ENCODE peak calls at places on chromosomes 7 and 10, in eight cellular contexts. One of them, this sample, is unnamed. For H3K4me1, the result is how much of the 10 kb centered on the place peaks cover.

GRCh38 chr10:24869354-24870016 is 82.9 kb downstream of the PRTFDC1 start:
- DNase-seq in cardiac muscle cell: no peak
- DNase-seq in transverse colon: no peak
- DNase-seq in mucosa of descending colon: no peak
- DNase-seq in BE2C: no peak
- DNase-seq in endothelial cell of umbilical vein: peak
- DNase-seq in adrenal gland: no peak
- DNase-seq in hepatocyte: no peak
- DNase-seq in this sample: no peak

GRCh38 chr10:14952851-14953451 is 945 bp downstream of the DCLRE1C start:
- DNase-seq in cardiac muscle cell: no peak
- DNase-seq in transverse colon: no peak
- DNase-seq in mucosa of descending colon: no peak
- DNase-seq in BE2C: no peak
- DNase-seq in endothelial cell of umbilical vein: no peak
- DNase-seq in adrenal gland: no peak
- DNase-seq in hepatocyte: peak
- DNase-seq in this sample: no peak

GRCh38 chr7:92421676-92422435 is 25.4 kb upstream of the GATAD1 start:
- DNase-seq in cardiac muscle cell: peak
- DNase-seq in transverse colon: no peak
- DNase-seq in mucosa of descending colon: no peak
- DNase-seq in BE2C: peak
- DNase-seq in endothelial cell of umbilical vein: no peak
- DNase-seq in adrenal gland: peak
- DNase-seq in hepatocyte: peak
- DNase-seq in this sample: no peak

GRCh38 chr10:44662002-44662401 is 249.1 kb upstream of the TMEM72 start:
- DNase-seq in cardiac muscle cell: no peak
- DNase-seq in transverse colon: no peak
- DNase-seq in mucosa of descending colon: no peak
- DNase-seq in BE2C: no peak
- DNase-seq in endothelial cell of umbilical vein: no peak
- DNase-seq in adrenal gland: no peak
- DNase-seq in hepatocyte: no peak
- DNase-seq in this sample: no peak

GRCh38 chr7:96093435-96093834 is 228.5 kb downstream of the SLC25A13 start:
- DNase-seq in cardiac muscle cell: no peak
- DNase-seq in transverse colon: no peak
- DNase-seq in mucosa of descending colon: no peak
- DNase-seq in BE2C: no peak
- DNase-seq in endothelial cell of umbilical vein: peak
- DNase-seq in adrenal gland: peak
- DNase-seq in hepatocyte: peak
- DNase-seq in this sample: no peak

GRCh38 chr7:3033581-3033980 is 10.1 kb downstream of the CARD11 start:
- DNase-seq in cardiac muscle cell: no peak
- DNase-seq in transverse colon: no peak
- DNase-seq in mucosa of descending colon: no peak
- DNase-seq in BE2C: no peak
- DNase-seq in endothelial cell of umbilical vein: no peak
- DNase-seq in adrenal gland: peak
- DNase-seq in hepatocyte: no peak
- DNase-seq in this sample: no peak

GRCh38 chr10:78752708-78753107 is 316.1 kb upstream of the ZMIZ1 start:
- DNase-seq in cardiac muscle cell: no peak
- DNase-seq in transverse colon: no peak
- DNase-seq in mucosa of descending colon: no peak
- DNase-seq in BE2C: no peak
- DNase-seq in endothelial cell of umbilical vein: no peak
- DNase-seq in adrenal gland: no peak
- DNase-seq in hepatocyte: no peak
- DNase-seq in this sample: no peak

GRCh38 chr10:13822475-13822874 is 235.7 kb downstream of the PRPF18 start:
- DNase-seq in cardiac muscle cell: no peak
- DNase-seq in transverse colon: no peak
- DNase-seq in mucosa of descending colon: no peak
- DNase-seq in BE2C: no peak
- DNase-seq in endothelial cell of umbilical vein: no peak
- DNase-seq in adrenal gland: no peak
- DNase-seq in hepatocyte: no peak
- DNase-seq in this sample: no peak

GRCh38 chr10:78451592-78451991 is 417.9 kb downstream of the RPS24 start:
- DNase-seq in cardiac muscle cell: no peak
- DNase-seq in transverse colon: no peak
- DNase-seq in mucosa of descending colon: no peak
- DNase-seq in BE2C: peak
- DNase-seq in endothelial cell of umbilical vein: peak
- DNase-seq in adrenal gland: no peak
- DNase-seq in hepatocyte: peak
- DNase-seq in this sample: no peak

GRCh38 chr7:44615793-44616192 is 9.4 kb downstream of the OGDH start:
- DNase-seq in cardiac muscle cell: no peak
- DNase-seq in transverse colon: no peak
- DNase-seq in mucosa of descending colon: no peak
- DNase-seq in BE2C: no peak
- DNase-seq in endothelial cell of umbilical vein: no peak
- DNase-seq in adrenal gland: no peak
- DNase-seq in hepatocyte: no peak
- DNase-seq in this sample: no peak

GRCh38 chr10:110992011-110992800 is 72.8 kb downstream of the SHOC2 start:
- DNase-seq in cardiac muscle cell: no peak
- DNase-seq in transverse colon: no peak
- DNase-seq in mucosa of descending colon: no peak
- DNase-seq in BE2C: no peak
- DNase-seq in endothelial cell of umbilical vein: no peak
- DNase-seq in adrenal gland: no peak
- DNase-seq in hepatocyte: no peak
- DNase-seq in this sample: no peak

GRCh38 chr10:132883391-132883881 is 58.9 kb downstream of the CFAP46 start:
- DNase-seq in cardiac muscle cell: no peak
- DNase-seq in transverse colon: no peak
- DNase-seq in mucosa of descending colon: no peak
- DNase-seq in BE2C: no peak
- DNase-seq in endothelial cell of umbilical vein: no peak
- DNase-seq in adrenal gland: no peak
- DNase-seq in hepatocyte: no peak
- DNase-seq in this sample: no peak

GRCh38 chr10:23148214-23148613 is 43.9 kb upstream of the PTF1A start:
- DNase-seq in cardiac muscle cell: no peak
- DNase-seq in transverse colon: no peak
- DNase-seq in mucosa of descending colon: no peak
- DNase-seq in BE2C: no peak
- DNase-seq in endothelial cell of umbilical vein: no peak
- DNase-seq in adrenal gland: no peak
- DNase-seq in hepatocyte: no peak
- DNase-seq in this sample: no peak

GRCh38 chr10:98481418-98481945 is 34.7 kb upstream of the HPS1 start:
- DNase-seq in cardiac muscle cell: no peak
- DNase-seq in transverse colon: no peak
- DNase-seq in mucosa of descending colon: no peak
- DNase-seq in BE2C: no peak
- DNase-seq in endothelial cell of umbilical vein: no peak
- DNase-seq in adrenal gland: no peak
- DNase-seq in hepatocyte: no peak
- DNase-seq in this sample: no peak

GRCh38 chr7:149449897-149450296 is 11.0 kb downstream of the ZNF777 start:
- DNase-seq in cardiac muscle cell: no peak
- DNase-seq in transverse colon: no peak
- DNase-seq in mucosa of descending colon: no peak
- DNase-seq in BE2C: no peak
- DNase-seq in endothelial cell of umbilical vein: no peak
- DNase-seq in adrenal gland: no peak
- DNase-seq in hepatocyte: no peak
- DNase-seq in this sample: no peak

GRCh38 chr10:95397747-95398146 is 106.9 kb upstream of the PDLIM1 start:
- DNase-seq in cardiac muscle cell: no peak
- DNase-seq in transverse colon: no peak
- DNase-seq in mucosa of descending colon: no peak
- DNase-seq in BE2C: no peak
- DNase-seq in endothelial cell of umbilical vein: no peak
- DNase-seq in adrenal gland: no peak
- DNase-seq in hepatocyte: no peak
- DNase-seq in this sample: no peak

GRCh38 chr7:154857240-154857639 is 145.7 kb downstream of the PAXIP1 start:
- DNase-seq in cardiac muscle cell: no peak
- DNase-seq in transverse colon: peak
- DNase-seq in mucosa of descending colon: no peak
- DNase-seq in BE2C: no peak
- DNase-seq in endothelial cell of umbilical vein: no peak
- DNase-seq in adrenal gland: no peak
- DNase-seq in hepatocyte: no peak
- DNase-seq in this sample: no peak

DNA sequence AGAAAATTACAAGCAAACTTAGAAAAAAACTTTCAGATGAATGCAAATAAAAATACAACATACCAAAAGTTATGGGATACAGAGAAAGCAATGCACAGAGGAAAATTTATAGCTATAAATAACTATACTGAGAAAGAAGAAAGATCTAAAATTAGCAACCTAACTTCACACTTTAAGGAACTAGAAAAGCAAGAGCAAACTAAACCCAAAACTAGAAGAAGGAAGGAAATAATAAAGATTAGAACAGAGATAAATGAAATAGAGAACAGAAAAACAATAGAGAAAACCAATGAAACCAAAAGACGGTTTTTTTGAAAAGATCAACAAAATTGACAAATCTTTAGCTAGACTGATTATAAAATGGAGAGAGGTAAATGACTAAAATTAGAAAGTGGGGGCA is 9.6 kb upstream of the STRA8 start:
- DNase-seq in cardiac muscle cell: no peak
- DNase-seq in transverse colon: no peak
- DNase-seq in mucosa of descending colon: no peak
- DNase-seq in BE2C: no peak
- DNase-seq in endothelial cell of umbilical vein: no peak
- DNase-seq in adrenal gland: no peak
- DNase-seq in hepatocyte: no peak
- DNase-seq in this sample: no peak
- TF ChIP-seq CTCF in cardiac muscle cell: no peak
- TF ChIP-seq CTCF in transverse colon: no peak
- TF ChIP-seq CTCF in mucosa of descending colon: no peak
- TF ChIP-seq CTCF in BE2C: no peak
- TF ChIP-seq CTCF in endothelial cell of umbilical vein: no peak
- TF ChIP-seq CTCF in adrenal gland: no peak
- TF ChIP-seq CTCF in hepatocyte: no peak
- TF ChIP-seq CTCF in this sample: no peak

DNA sequence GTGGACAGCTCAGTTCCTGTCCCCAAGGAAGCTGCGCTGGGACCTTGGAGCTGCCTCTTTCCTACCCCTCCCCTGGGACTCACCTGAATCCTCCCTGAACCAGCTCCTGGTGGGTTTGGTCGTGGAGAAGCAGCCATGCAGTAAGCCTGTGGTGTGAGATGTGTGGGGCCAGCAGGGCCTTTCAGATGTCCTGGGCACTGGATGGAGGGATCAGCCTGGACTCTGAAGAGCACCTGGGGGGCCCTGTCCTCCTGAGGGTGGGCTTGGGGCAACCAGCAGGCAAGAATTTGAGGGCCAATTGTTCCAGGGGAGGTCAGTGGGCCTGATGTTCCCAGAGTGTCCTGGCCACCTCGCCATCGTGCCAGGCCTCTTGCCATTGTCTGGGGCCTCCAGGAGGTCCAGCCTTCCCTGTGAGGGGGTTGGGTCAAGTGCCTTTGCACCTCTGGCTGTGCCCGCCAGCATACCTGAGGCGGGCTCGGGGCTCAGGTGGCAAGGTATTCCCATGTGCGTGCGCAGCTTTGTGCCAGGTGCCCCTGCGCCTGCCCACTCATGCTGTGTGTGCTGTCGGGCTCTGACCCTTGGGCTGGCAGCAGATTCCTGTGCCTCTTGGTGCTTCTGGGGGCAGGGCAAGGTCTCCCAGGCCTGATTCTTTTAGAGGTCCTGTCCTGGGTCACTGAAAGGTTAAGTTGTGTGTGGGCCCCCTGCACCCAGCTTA is 7.3 kb downstream of the TRIM8 start:
- DNase-seq in cardiac muscle cell: no peak
- DNase-seq in transverse colon: no peak
- DNase-seq in mucosa of descending colon: no peak
- DNase-seq in BE2C: no peak
- DNase-seq in endothelial cell of umbilical vein: no peak
- DNase-seq in adrenal gland: no peak
- DNase-seq in hepatocyte: no peak
- DNase-seq in this sample: no peak
- H3K4me1 ChIP-seq in cardiac muscle cell: under half
- H3K4me1 ChIP-seq in transverse colon: half or more
- H3K4me1 ChIP-seq in mucosa of descending colon: half or more
- H3K4me1 ChIP-seq in BE2C: under half
- H3K4me1 ChIP-seq in endothelial cell of umbilical vein: under half
- H3K4me1 ChIP-seq in adrenal gland: half or more
- H3K4me1 ChIP-seq in hepatocyte: under half
- H3K4me1 ChIP-seq in this sample: half or more

GRCh38 chr7:120550494-120551048 is 277.6 kb downstream of the KCND2 start:
- DNase-seq in cardiac muscle cell: no peak
- DNase-seq in transverse colon: no peak
- DNase-seq in mucosa of descending colon: no peak
- DNase-seq in BE2C: no peak
- DNase-seq in endothelial cell of umbilical vein: no peak
- DNase-seq in adrenal gland: no peak
- DNase-seq in hepatocyte: no peak
- DNase-seq in this sample: no peak

GRCh38 chr7:120553497-120553896 is 280.5 kb downstream of the KCND2 start:
- DNase-seq in cardiac muscle cell: no peak
- DNase-seq in transverse colon: no peak
- DNase-seq in mucosa of descending colon: no peak
- DNase-seq in BE2C: no peak
- DNase-seq in endothelial cell of umbilical vein: no peak
- DNase-seq in adrenal gland: no peak
- DNase-seq in hepatocyte: no peak
- DNase-seq in this sample: no peak

DNA sequence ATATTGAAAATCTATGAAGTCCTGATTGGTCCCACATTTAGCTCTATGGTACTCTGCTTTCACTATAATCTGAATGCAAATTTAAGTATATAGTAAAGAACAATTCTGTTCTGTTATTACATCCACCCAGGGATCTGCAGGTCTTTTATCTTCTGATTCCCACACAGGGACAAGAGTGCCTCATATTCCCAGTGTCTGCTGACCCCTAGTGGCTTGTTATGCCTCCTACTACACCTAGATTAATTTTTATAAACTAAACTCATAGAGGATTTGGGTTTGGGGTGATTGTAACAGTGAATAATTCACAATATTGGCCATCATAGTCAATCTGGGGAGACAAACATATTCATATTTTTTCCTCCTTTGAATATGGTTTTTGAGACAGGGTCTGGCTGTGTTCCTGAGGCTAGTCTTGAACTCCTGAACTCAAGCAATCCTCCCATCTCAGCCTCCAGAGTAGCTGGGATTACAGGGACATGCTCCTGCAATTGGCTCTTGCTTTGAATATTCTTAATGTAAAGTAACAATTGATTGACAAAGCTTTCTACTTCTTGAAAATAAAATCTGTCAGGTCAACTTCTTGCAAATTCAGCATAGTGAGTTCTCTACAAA is 282.1 kb downstream of the KCND2 start:
- DNase-seq in cardiac muscle cell: peak
- DNase-seq in transverse colon: no peak
- DNase-seq in mucosa of descending colon: no peak
- DNase-seq in BE2C: peak
- DNase-seq in endothelial cell of umbilical vein: peak
- DNase-seq in adrenal gland: peak
- DNase-seq in hepatocyte: peak
- DNase-seq in this sample: no peak
- TF ChIP-seq CTCF in cardiac muscle cell: peak
- TF ChIP-seq CTCF in transverse colon: peak
- TF ChIP-seq CTCF in mucosa of descending colon: no peak
- TF ChIP-seq CTCF in BE2C: peak
- TF ChIP-seq CTCF in endothelial cell of umbilical vein: peak
- TF ChIP-seq CTCF in adrenal gland: peak
- TF ChIP-seq CTCF in hepatocyte: peak
- TF ChIP-seq CTCF in this sample: peak

GRCh38 chr10:6305762-6306321 is 103.1 kb downstream of the PFKFB3 start:
- DNase-seq in cardiac muscle cell: no peak
- DNase-seq in transverse colon: no peak
- DNase-seq in mucosa of descending colon: no peak
- DNase-seq in BE2C: no peak
- DNase-seq in endothelial cell of umbilical vein: no peak
- DNase-seq in adrenal gland: no peak
- DNase-seq in hepatocyte: no peak
- DNase-seq in this sample: no peak
- H3K4me1 ChIP-seq in cardiac muscle cell: under half
- H3K4me1 ChIP-seq in transverse colon: under half
- H3K4me1 ChIP-seq in mucosa of descending colon: under half
- H3K4me1 ChIP-seq in BE2C: under half
- H3K4me1 ChIP-seq in endothelial cell of umbilical vein: under half
- H3K4me1 ChIP-seq in adrenal gland: under half
- H3K4me1 ChIP-seq in hepatocyte: under half
- H3K4me1 ChIP-seq in this sample: under half

This sample was measured in pancreas.